ENCODE peak calls at places on chromosomes 7 and 10, in eight cellular contexts. F is foreskin keratinocyte, T is mucosa of gallbladder, C is ELR, J is hypothalamus, P is IMR-90, H is dorsolateral prefrontal cortex, S is SW480. W is an unnamed sample.

GRCh38 chr10:118238573-118239240 is 103.4 kb downstream of the FAM204A start:
- DNase-seq in H (no peak), F (no peak), S (no peak), P (peak; percentile 8), T (no peak), C (peak; percentile 71), J (no peak), W (peak; percentile 47)

GRCh38 chr7:87013841-87014191 is 45.6 kb downstream of the ELAPOR2 start:
- DNase-seq in P (no peak), T (no peak), F (no peak), S (no peak), H (no peak), C (no peak), J (no peak), W (no peak)

GRCh38 chr10:123146013-123146891 is 1.7 kb upstream of the HMX2 start:
- DNase-seq in J (no peak), S (no peak), T (no peak), H (no peak), P (no peak), C (no peak), F (no peak), W (no peak)

GRCh38 chr10:103636996-103637395 is 143.5 kb downstream of the NEURL1 start:
- DNase-seq in J (no peak), F (no peak), H (no peak), S (no peak), P (peak; percentile 43), C (no peak), T (no peak), W (no peak)

GRCh38 chr7:92567460-92567859 is 22.7 kb downstream of the FAM133B start:
- DNase-seq in P (peak; percentile 59), T (no peak), F (no peak), S (no peak), J (no peak), H (no peak), C (peak; percentile 44), W (no peak)

GRCh38 chr10:132198381-132199181 is 11.8 kb downstream of the DPYSL4 start:
- DNase-seq in S (no peak), P (no peak), F (no peak), H (no peak), C (no peak), T (no peak), J (no peak), W (no peak)

GRCh38 chr7:34227525-34227924 is 322.2 kb downstream of the BMPER start:
- DNase-seq in H (no peak), J (no peak), P (no peak), S (no peak), C (no peak), T (no peak), F (no peak), W (no peak)

GRCh38 chr10:123134915-123135414 is 805 bp upstream of the HMX3 start:
- DNase-seq in C (no peak), P (no peak), S (no peak), T (no peak), F (no peak), H (no peak), J (no peak), W (no peak)

GRCh38 chr7:7920481-7920880 is 48.1 kb upstream of the GLCCI1 start:
- DNase-seq in J (no peak), H (no peak), T (no peak), C (no peak), F (no peak), S (peak; percentile 41), P (no peak), W (peak; percentile 37)

GRCh38 chr7:27427416-27427815 is 184.8 kb downstream of the EVX1 start:
- DNase-seq in P (no peak), F (no peak), H (no peak), C (no peak), J (no peak), S (no peak), T (no peak), W (no peak)

GRCh38 chr10:451021-451471 is 238.4 kb downstream of the DIP2C start:
- DNase-seq in F (no peak), C (no peak), H (no peak), P (no peak), T (no peak), S (no peak), J (no peak), W (peak; percentile 17)

GRCh38 chr10:81479316-81479715 is 395.7 kb upstream of the NRG3 start:
- DNase-seq in S (no peak), P (no peak), C (no peak), T (no peak), F (no peak), H (no peak), J (no peak), W (no peak)

W was measured in kidney tubule cell.